ENCODE peak calls at places on chromosomes 4 and X, in seven cellular contexts. One of them, this sample, is unnamed.

GRCh38 chr4:137794779-137795178 is 262.5 kb upstream of the PCDH18 start:
- DNase-seq in neuronal stem cell: no peak
- DNase-seq in trophoblast cell: no peak
- DNase-seq in IMR-90: no peak
- DNase-seq in H1: no peak
- DNase-seq in mesenchymal stem cell: no peak
- DNase-seq in H9: no peak
- DNase-seq in this sample: no peak

GRCh38 chr4:77493120-77493767 is 112.4 kb upstream of the CXCL13 start:
- DNase-seq in H9: no peak
- DNase-seq in H1: no peak
- DNase-seq in IMR-90: no peak
- DNase-seq in mesenchymal stem cell: no peak
- DNase-seq in neuronal stem cell: no peak
- DNase-seq in trophoblast cell: peak; percentile 15
- DNase-seq in this sample: no peak

GRCh38 chr4:174394915-174395314 is 111.2 kb downstream of the CEP44 start:
- DNase-seq in mesenchymal stem cell: peak; percentile 85
- DNase-seq in neuronal stem cell: no peak
- DNase-seq in trophoblast cell: no peak
- DNase-seq in H9: no peak
- DNase-seq in H1: no peak
- DNase-seq in IMR-90: peak; percentile 63
- DNase-seq in this sample: no peak

GRCh38 chrX:39762266-39762841 is 335.4 kb downstream of the BCOR start:
- DNase-seq in H9: no peak
- DNase-seq in IMR-90: peak; percentile 84
- DNase-seq in H1: no peak
- DNase-seq in mesenchymal stem cell: peak; percentile 92
- DNase-seq in neuronal stem cell: no peak
- DNase-seq in trophoblast cell: peak; percentile 13
- DNase-seq in this sample: no peak

GRCh38 chr4:99885063-99885664 is 9.1 kb downstream of the LAMTOR3 start:
- DNase-seq in H1: no peak
- DNase-seq in neuronal stem cell: no peak
- DNase-seq in H9: no peak
- DNase-seq in trophoblast cell: peak; percentile 57
- DNase-seq in mesenchymal stem cell: peak; percentile 62
- DNase-seq in IMR-90: peak; percentile 38
- DNase-seq in this sample: peak; percentile 55

GRCh38 chrX:39894626-39895025 is 203.1 kb downstream of the BCOR start:
- DNase-seq in IMR-90: no peak
- DNase-seq in H9: no peak
- DNase-seq in mesenchymal stem cell: no peak
- DNase-seq in neuronal stem cell: no peak
- DNase-seq in H1: no peak
- DNase-seq in trophoblast cell: no peak
- DNase-seq in this sample: no peak

GRCh38 chr4:17218801-17219200 is 293.1 kb downstream of the QDPR start:
- DNase-seq in trophoblast cell: no peak
- DNase-seq in H9: no peak
- DNase-seq in IMR-90: no peak
- DNase-seq in H1: no peak
- DNase-seq in neuronal stem cell: no peak
- DNase-seq in mesenchymal stem cell: no peak
- DNase-seq in this sample: no peak

GRCh38 chr4:140308366-140309123 is 64.9 kb upstream of the SCOC start:
- DNase-seq in IMR-90: peak; percentile 98
- DNase-seq in mesenchymal stem cell: peak; percentile 92
- DNase-seq in neuronal stem cell: no peak
- DNase-seq in H1: no peak
- DNase-seq in H9: no peak
- DNase-seq in trophoblast cell: peak; percentile 37
- DNase-seq in this sample: no peak

GRCh38 chrX:120299928-120300327 is 11.3 kb downstream of the TMEM255A start:
- DNase-seq in H1: no peak
- DNase-seq in mesenchymal stem cell: no peak
- DNase-seq in H9: peak; percentile 34
- DNase-seq in IMR-90: no peak
- DNase-seq in trophoblast cell: no peak
- DNase-seq in neuronal stem cell: no peak
- DNase-seq in this sample: peak; percentile 71

GRCh38 chr4:185799442-185799841 is 12.6 kb downstream of the SORBS2 start:
- DNase-seq in IMR-90: no peak
- DNase-seq in trophoblast cell: no peak
- DNase-seq in H1: no peak
- DNase-seq in mesenchymal stem cell: no peak
- DNase-seq in H9: no peak
- DNase-seq in neuronal stem cell: no peak
- DNase-seq in this sample: no peak

GRCh38 chr4:72568959-72569718 is at the start of gene ADAMTS3:
- DNase-seq in H9: peak; percentile 90
- DNase-seq in H1: peak; percentile 86
- DNase-seq in mesenchymal stem cell: peak; percentile 77
- DNase-seq in neuronal stem cell: peak; percentile 76
- DNase-seq in IMR-90: peak; percentile 33
- DNase-seq in trophoblast cell: peak; percentile 64
- DNase-seq in this sample: peak; percentile 95

GRCh38 chr4:182938213-182938645 is 21.0 kb upstream of the DCTD start:
- DNase-seq in trophoblast cell: peak; percentile 85
- DNase-seq in H9: peak; percentile 85
- DNase-seq in mesenchymal stem cell: peak; percentile 70
- DNase-seq in IMR-90: peak; percentile 56
- DNase-seq in H1: peak; percentile 89
- DNase-seq in neuronal stem cell: peak; percentile 38
- DNase-seq in this sample: peak; percentile 79

GRCh38 chr4:177391953-177392352 is 50.3 kb downstream of the AGA start:
- DNase-seq in mesenchymal stem cell: no peak
- DNase-seq in H1: no peak
- DNase-seq in trophoblast cell: peak; percentile 42
- DNase-seq in IMR-90: no peak
- DNase-seq in neuronal stem cell: no peak
- DNase-seq in H9: no peak
- DNase-seq in this sample: no peak

GRCh38 chr4:172683016-172683415 is 485.6 kb upstream of the GALNT7 start:
- DNase-seq in H9: no peak
- DNase-seq in H1: no peak
- DNase-seq in IMR-90: peak; percentile 4
- DNase-seq in neuronal stem cell: no peak
- DNase-seq in trophoblast cell: peak; percentile 62
- DNase-seq in mesenchymal stem cell: peak; percentile 37
- DNase-seq in this sample: no peak

GRCh38 chr4:140052050-140052449 is 101.9 kb downstream of the MAML3 start:
- DNase-seq in trophoblast cell: peak; percentile 56
- DNase-seq in neuronal stem cell: no peak
- DNase-seq in H9: no peak
- DNase-seq in H1: no peak
- DNase-seq in IMR-90: peak; percentile 51
- DNase-seq in mesenchymal stem cell: peak; percentile 46
- DNase-seq in this sample: peak; percentile 52

GRCh38 chrX:8636442-8636841 is 95.5 kb downstream of the ANOS1 start:
- DNase-seq in trophoblast cell: no peak
- DNase-seq in H9: no peak
- DNase-seq in neuronal stem cell: no peak
- DNase-seq in IMR-90: no peak
- DNase-seq in mesenchymal stem cell: no peak
- DNase-seq in H1: no peak
- DNase-seq in this sample: no peak

GRCh38 chrX:8043121-8043520 is 115.9 kb upstream of the PNPLA4 start:
- DNase-seq in trophoblast cell: peak; percentile 69
- DNase-seq in H9: no peak
- DNase-seq in IMR-90: no peak
- DNase-seq in mesenchymal stem cell: no peak
- DNase-seq in H1: no peak
- DNase-seq in neuronal stem cell: no peak
- DNase-seq in this sample: peak; percentile 43

GRCh38 chrX:136260801-136261200 is 9.6 kb upstream of the MAP7D3 start:
- DNase-seq in H1: no peak
- DNase-seq in H9: no peak
- DNase-seq in trophoblast cell: peak; percentile 46
- DNase-seq in IMR-90: peak; percentile 89
- DNase-seq in mesenchymal stem cell: peak; percentile 72
- DNase-seq in neuronal stem cell: no peak
- DNase-seq in this sample: no peak

GRCh38 chr4:8769645-8770517 is 101.8 kb downstream of the HMX1 start:
- DNase-seq in neuronal stem cell: no peak
- DNase-seq in H1: no peak
- DNase-seq in mesenchymal stem cell: no peak
- DNase-seq in IMR-90: no peak
- DNase-seq in trophoblast cell: no peak
- DNase-seq in H9: no peak
- DNase-seq in this sample: no peak

GRCh38 chr4:8772499-8773123 is 99.0 kb downstream of the HMX1 start:
- DNase-seq in H9: no peak
- DNase-seq in neuronal stem cell: no peak
- DNase-seq in IMR-90: no peak
- DNase-seq in mesenchymal stem cell: no peak
- DNase-seq in H1: no peak
- DNase-seq in trophoblast cell: no peak
- DNase-seq in this sample: no peak

GRCh38 chr4:8771666-8772065 is 100.0 kb downstream of the HMX1 start:
- DNase-seq in H1: no peak
- DNase-seq in neuronal stem cell: no peak
- DNase-seq in IMR-90: no peak
- DNase-seq in H9: no peak
- DNase-seq in trophoblast cell: no peak
- DNase-seq in mesenchymal stem cell: no peak
- DNase-seq in this sample: no peak

GRCh38 chr4:8770518-8771257 is 101.0 kb downstream of the HMX1 start:
- DNase-seq in trophoblast cell: no peak
- DNase-seq in mesenchymal stem cell: no peak
- DNase-seq in H9: no peak
- DNase-seq in IMR-90: no peak
- DNase-seq in H1: no peak
- DNase-seq in neuronal stem cell: no peak
- DNase-seq in this sample: peak; percentile 7

GRCh38 chr4:8771258-8771590 is 100.4 kb downstream of the HMX1 start:
- DNase-seq in mesenchymal stem cell: no peak
- DNase-seq in trophoblast cell: no peak
- DNase-seq in H1: no peak
- DNase-seq in IMR-90: no peak
- DNase-seq in H9: peak; percentile 45
- DNase-seq in neuronal stem cell: no peak
- DNase-seq in this sample: peak; percentile 30
- H2BK120ac ChIP-seq in mesenchymal stem cell: no peak overlapping the region
- H2BK120ac ChIP-seq in trophoblast cell: no peak overlapping the region
- H2BK120ac ChIP-seq in H1: no peak overlapping the region
- H2BK120ac ChIP-seq in IMR-90: no peak overlapping the region
- H2BK120ac ChIP-seq in H9: no peak overlapping the region
- H2BK120ac ChIP-seq in neuronal stem cell: peak overlapping the region; percentile 89
- H2BK120ac ChIP-seq in this sample: no peak overlapping the region

GRCh38 chrX:22313757-22314156 is 41.0 kb downstream of the CBLL2 start:
- DNase-seq in H1: no peak
- DNase-seq in IMR-90: no peak
- DNase-seq in trophoblast cell: no peak
- DNase-seq in H9: no peak
- DNase-seq in neuronal stem cell: no peak
- DNase-seq in mesenchymal stem cell: peak; percentile 2
- DNase-seq in this sample: peak; percentile 55

GRCh38 chrX:22314211-22314610 is 41.5 kb downstream of the CBLL2 start:
- DNase-seq in neuronal stem cell: no peak
- DNase-seq in IMR-90: no peak
- DNase-seq in trophoblast cell: no peak
- DNase-seq in mesenchymal stem cell: peak; percentile 1
- DNase-seq in H9: no peak
- DNase-seq in H1: no peak
- DNase-seq in this sample: peak; percentile 21

GRCh38 chrX:22314692-22315091 is 42.0 kb downstream of the CBLL2 start:
- DNase-seq in mesenchymal stem cell: peak; percentile 22
- DNase-seq in trophoblast cell: no peak
- DNase-seq in neuronal stem cell: no peak
- DNase-seq in H9: peak; percentile 65
- DNase-seq in IMR-90: peak; percentile 15
- DNase-seq in H1: no peak
- DNase-seq in this sample: peak; percentile 82

GRCh38 chrX:22310779-22311178 is 38.1 kb downstream of the CBLL2 start:
- DNase-seq in trophoblast cell: no peak
- DNase-seq in H1: no peak
- DNase-seq in IMR-90: peak; percentile 48
- DNase-seq in H9: no peak
- DNase-seq in neuronal stem cell: no peak
- DNase-seq in mesenchymal stem cell: peak; percentile 11
- DNase-seq in this sample: no peak
- H2BK120ac ChIP-seq in trophoblast cell: no peak overlapping the region
- H2BK120ac ChIP-seq in H1: no peak overlapping the region
- H2BK120ac ChIP-seq in IMR-90: no peak overlapping the region
- H2BK120ac ChIP-seq in H9: no peak overlapping the region
- H2BK120ac ChIP-seq in neuronal stem cell: no peak overlapping the region
- H2BK120ac ChIP-seq in mesenchymal stem cell: no peak overlapping the region
- H2BK120ac ChIP-seq in this sample: no peak overlapping the region

DNA sequence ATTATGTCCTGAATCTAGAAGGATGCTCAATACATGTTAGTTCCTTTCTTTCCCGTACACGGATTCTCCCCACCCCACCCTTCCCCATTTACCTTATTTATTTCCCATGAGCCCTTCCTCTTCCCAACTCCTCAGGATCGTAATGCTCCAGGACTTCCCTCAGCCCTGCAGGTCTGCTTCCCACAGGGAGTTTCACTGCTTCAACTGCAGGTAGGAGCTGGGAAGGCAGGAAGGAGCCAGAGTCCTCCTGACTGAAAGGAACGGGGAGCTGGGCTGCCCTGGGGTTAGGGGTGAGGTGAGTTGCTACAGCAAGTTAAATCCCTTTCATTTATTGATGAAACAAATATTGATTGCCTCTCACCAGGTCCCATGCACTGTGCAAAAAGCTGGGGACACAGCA is 33.2 kb downstream of the SAT1 start:
- DNase-seq in trophoblast cell: no peak
- DNase-seq in H9: no peak
- DNase-seq in mesenchymal stem cell: no peak
- DNase-seq in neuronal stem cell: no peak
- DNase-seq in H1: no peak
- DNase-seq in IMR-90: no peak
- DNase-seq in this sample: no peak
- H2BK120ac ChIP-seq in trophoblast cell: no peak overlapping the region
- H2BK120ac ChIP-seq in H9: no peak overlapping the region
- H2BK120ac ChIP-seq in mesenchymal stem cell: peak overlapping the region; percentile 19
- H2BK120ac ChIP-seq in neuronal stem cell: no peak overlapping the region
- H2BK120ac ChIP-seq in H1: no peak overlapping the region
- H2BK120ac ChIP-seq in IMR-90: no peak overlapping the region
- H2BK120ac ChIP-seq in this sample: no peak overlapping the region

GRCh38 chrX:27884654-27885053 is 76.9 kb downstream of the MAGEB10 start:
- DNase-seq in H9: no peak
- DNase-seq in trophoblast cell: no peak
- DNase-seq in neuronal stem cell: no peak
- DNase-seq in IMR-90: no peak
- DNase-seq in mesenchymal stem cell: no peak
- DNase-seq in H1: no peak
- DNase-seq in this sample: no peak

GRCh38 chrX:27893871-27894270 is 86.1 kb downstream of the MAGEB10 start:
- DNase-seq in neuronal stem cell: no peak
- DNase-seq in trophoblast cell: no peak
- DNase-seq in H9: no peak
- DNase-seq in mesenchymal stem cell: no peak
- DNase-seq in H1: no peak
- DNase-seq in IMR-90: no peak
- DNase-seq in this sample: no peak

GRCh38 chrX:27893211-27893610 is 85.4 kb downstream of the MAGEB10 start:
- DNase-seq in H1: no peak
- DNase-seq in IMR-90: no peak
- DNase-seq in H9: no peak
- DNase-seq in neuronal stem cell: no peak
- DNase-seq in mesenchymal stem cell: no peak
- DNase-seq in trophoblast cell: no peak
- DNase-seq in this sample: no peak

GRCh38 chrX:27889878-27890277 is 82.1 kb downstream of the MAGEB10 start:
- DNase-seq in neuronal stem cell: no peak
- DNase-seq in trophoblast cell: no peak
- DNase-seq in IMR-90: no peak
- DNase-seq in H1: no peak
- DNase-seq in H9: no peak
- DNase-seq in mesenchymal stem cell: no peak
- DNase-seq in this sample: no peak

GRCh38 chrX:27890611-27891010 is 82.8 kb downstream of the MAGEB10 start:
- DNase-seq in mesenchymal stem cell: peak; percentile 49
- DNase-seq in neuronal stem cell: no peak
- DNase-seq in H1: no peak
- DNase-seq in H9: no peak
- DNase-seq in trophoblast cell: peak; percentile 32
- DNase-seq in IMR-90: peak; percentile 82
- DNase-seq in this sample: peak; percentile 33
- H2BK120ac ChIP-seq in mesenchymal stem cell: no peak overlapping the region
- H2BK120ac ChIP-seq in neuronal stem cell: no peak overlapping the region
- H2BK120ac ChIP-seq in H1: no peak overlapping the region
- H2BK120ac ChIP-seq in H9: no peak overlapping the region
- H2BK120ac ChIP-seq in trophoblast cell: no peak overlapping the region
- H2BK120ac ChIP-seq in IMR-90: no peak overlapping the region
- H2BK120ac ChIP-seq in this sample: no peak overlapping the region